ENCODE peak calls at places on chromosomes 1 and 21, in five cellular contexts. M is osteoblast, A is NB4, Q is cardiac fibroblast, C is body of pancreas. Y is an unnamed sample.

GRCh38 chr1:63790989-63791388 is 17.2 kb downstream of the ROR1 start:
- DNase-seq in A (no peak), C (peak), M (no peak), Q (no peak), Y (no peak)

GRCh38 chr1:3078421-3078820 is 9.4 kb downstream of the PRDM16 start:
- DNase-seq in M (no peak), Q (no peak), C (no peak), A (no peak), Y (no peak)

GRCh38 chr21:24110846-24111245 is 1496.4 kb downstream of the MRPL39 start:
- DNase-seq in A (no peak), C (no peak), Q (no peak), M (no peak), Y (no peak)

GRCh38 chr1:21783679-21784603 is 992 bp upstream of the USP48 start:
- DNase-seq in C (peak), M (peak), Q (peak), A (peak), Y (peak)

GRCh38 chr1:74427676-74428075 is 84.7 kb downstream of the LRRC53 start:
- DNase-seq in M (peak), Q (no peak), A (no peak), C (no peak), Y (no peak)

GRCh38 chr21:45381036-45381787 is 23.8 kb upstream of the COL18A1 start:
- DNase-seq in C (no peak), M (no peak), Q (no peak), A (no peak), Y (no peak)

GRCh38 chr1:211985556-211986264 is 49.6 kb downstream of the INTS7 start:
- DNase-seq in A (no peak), C (no peak), M (no peak), Q (no peak), Y (no peak)

GRCh38 chr1:245603311-245603865 is 448.6 kb downstream of the KIF26B start:
- DNase-seq in M (no peak), A (no peak), Q (no peak), C (no peak), Y (peak)

GRCh38 chr1:158952416-158952815 is 21.1 kb downstream of the PYHIN1 start:
- DNase-seq in A (peak), C (no peak), Q (no peak), M (no peak), Y (no peak)

GRCh38 chr1:236754525-236755210 is 40.4 kb upstream of the MTR start:
- DNase-seq in Q (no peak), C (no peak), A (no peak), M (no peak), Y (no peak)

GRCh38 chr1:230157409-230158390 is 90.7 kb downstream of the GALNT2 start:
- DNase-seq in A (no peak), M (no peak), Q (peak), C (no peak), Y (no peak)

GRCh38 chr1:94792473-94792875 is 27.7 kb upstream of the SLC44A3 start:
- DNase-seq in M (no peak), Q (peak), A (peak), C (no peak), Y (no peak)

GRCh38 chr1:203563291-203563690 is 63.3 kb upstream of the ATP2B4 start:
- DNase-seq in M (peak), Q (no peak), C (no peak), A (no peak), Y (peak)

GRCh38 chr1:41226816-41227215 is 15.3 kb downstream of the SCMH1 start:
- DNase-seq in Q (no peak), M (peak), A (no peak), C (no peak), Y (no peak)

GRCh38 chr1:156706647-156707008 is 1.2 kb upstream of the CRABP2 start:
- DNase-seq in C (peak), Q (peak), A (no peak), M (peak), Y (peak)

GRCh38 chr1:174165471-174166137 is 6.3 kb downstream of the RABGAP1L start:
- DNase-seq in M (no peak), A (peak), Q (peak), C (peak), Y (peak)

GRCh38 chr1:31295874-31296485 is 608 bp downstream of the SNRNP40 start:
- DNase-seq in M (no peak), C (no peak), A (peak), Q (no peak), Y (no peak)

GRCh38 chr1:235513495-235514366 is 9.5 kb upstream of the B3GALNT2 start:
- DNase-seq in Q (peak), C (peak), A (peak), M (no peak), Y (peak)

GRCh38 chr1:211537253-211537652 is 41.7 kb downstream of the SLC30A1 start:
- DNase-seq in M (peak), Q (peak), A (no peak), C (no peak), Y (peak)

GRCh38 chr1:30263888-30264671 is 459.3 kb downstream of the MATN1 start:
- DNase-seq in C (no peak), M (no peak), Q (no peak), A (no peak), Y (no peak)

GRCh38 chr1:31625561-31626272 is 8.2 kb downstream of the HCRTR1 start:
- DNase-seq in C (no peak), Q (peak), M (peak), A (no peak), Y (peak)

GRCh38 chr1:208004851-208005250 is 93.9 kb upstream of the CD34 start:
- DNase-seq in A (no peak), C (no peak), Q (peak), M (peak), Y (peak)

GRCh38 chr1:8025671-8026144 is 401 bp downstream of the ERRFI1 start:
- DNase-seq in Q (peak), C (no peak), M (no peak), A (no peak), Y (no peak)

GRCh38 chr1:151032164-151032563 is 4.2 kb upstream of the BNIPL start:
- DNase-seq in C (no peak), Q (no peak), A (no peak), M (no peak), Y (no peak)

GRCh38 chr1:151035167-151035566 is 1.2 kb upstream of the BNIPL start:
- DNase-seq in C (no peak), Q (no peak), A (no peak), M (no peak), Y (no peak)

GRCh38 chr1:151036356-151036755 is at the start of gene BNIPL:
- DNase-seq in C (no peak), A (no peak), Q (no peak), M (no peak), Y (no peak)

GRCh38 chr1:151039527-151039926 is 3.1 kb downstream of the BNIPL start:
- DNase-seq in M (no peak), C (no peak), Q (no peak), A (no peak), Y (no peak)

DNA sequence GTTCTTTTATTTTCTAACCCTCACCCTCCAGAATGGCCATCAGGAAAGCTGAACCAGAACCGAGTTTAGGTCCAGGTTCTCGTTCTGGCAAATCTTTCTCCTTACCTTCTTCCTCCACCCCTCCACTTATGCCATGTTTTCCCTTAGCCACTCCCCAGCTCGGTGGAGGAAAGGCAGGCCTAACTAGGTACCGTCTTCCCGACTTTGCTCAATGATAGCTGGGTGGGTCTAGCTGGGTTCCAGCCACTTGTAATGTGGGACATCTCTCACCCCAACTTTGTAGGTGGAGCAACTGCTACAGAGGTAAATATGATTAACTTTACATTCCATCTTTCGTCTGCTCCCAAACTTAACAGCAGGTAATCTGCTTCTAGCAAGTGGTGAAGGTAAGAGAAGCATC is 646 bp downstream of the BNIPL start:
- DNase-seq in A (no peak), M (no peak), C (no peak), Q (no peak), Y (no peak)
- H3K4me3 ChIP-seq in A (no peak), M (no peak), C (no peak), Q (no peak), Y (no peak)

GRCh38 chr1:81114191-81114590 is 686.5 kb upstream of the ADGRL2 start:
- DNase-seq in C (no peak), A (no peak), M (no peak), Q (no peak), Y (peak)
- TF ChIP-seq CTCF in C (no peak), A (no peak), M (no peak), Q (no peak), Y (no peak)

GRCh38 chr1:146020058-146020738 is 1.3 kb downstream of the HJV start:
- DNase-seq in C (no peak), A (peak), M (peak), Q (no peak), Y (no peak)
- H3K4me3 ChIP-seq in C (no peak), A (no peak), M (no peak), Q (no peak), Y (no peak)

DNA sequence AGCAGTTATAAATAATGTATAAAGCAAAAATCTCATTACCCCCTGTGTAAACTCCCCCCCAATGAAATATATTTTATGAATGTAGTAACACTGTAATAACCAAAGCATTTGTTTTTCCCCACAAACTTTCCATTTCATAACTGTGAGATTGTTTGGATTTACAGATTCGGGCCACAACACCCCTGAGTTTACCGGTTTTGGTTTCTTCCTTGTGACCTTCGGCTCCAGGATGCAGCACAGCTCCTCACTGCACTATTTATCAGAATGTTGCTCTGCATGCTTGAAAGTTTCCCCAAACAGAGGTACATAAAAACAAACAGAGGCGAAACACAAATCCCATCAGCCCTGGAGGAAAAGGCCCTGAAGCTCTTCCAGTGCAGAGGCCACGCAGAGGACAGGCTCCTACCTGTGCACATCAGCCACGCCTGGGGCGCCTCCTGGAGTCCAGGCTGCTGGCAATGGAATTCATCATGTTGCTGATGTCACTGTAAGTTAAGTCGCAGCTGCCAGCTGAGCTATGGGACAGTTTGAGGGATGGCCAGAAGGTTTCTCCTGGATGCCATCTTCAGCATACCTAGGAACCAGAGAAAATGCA is 122.0 kb downstream of the LMO4 start:
- DNase-seq in M (no peak), C (no peak), Q (no peak), A (no peak), Y (no peak)
- TF ChIP-seq CTCF in M (no peak), C (no peak), Q (no peak), A (no peak), Y (no peak)

DNA sequence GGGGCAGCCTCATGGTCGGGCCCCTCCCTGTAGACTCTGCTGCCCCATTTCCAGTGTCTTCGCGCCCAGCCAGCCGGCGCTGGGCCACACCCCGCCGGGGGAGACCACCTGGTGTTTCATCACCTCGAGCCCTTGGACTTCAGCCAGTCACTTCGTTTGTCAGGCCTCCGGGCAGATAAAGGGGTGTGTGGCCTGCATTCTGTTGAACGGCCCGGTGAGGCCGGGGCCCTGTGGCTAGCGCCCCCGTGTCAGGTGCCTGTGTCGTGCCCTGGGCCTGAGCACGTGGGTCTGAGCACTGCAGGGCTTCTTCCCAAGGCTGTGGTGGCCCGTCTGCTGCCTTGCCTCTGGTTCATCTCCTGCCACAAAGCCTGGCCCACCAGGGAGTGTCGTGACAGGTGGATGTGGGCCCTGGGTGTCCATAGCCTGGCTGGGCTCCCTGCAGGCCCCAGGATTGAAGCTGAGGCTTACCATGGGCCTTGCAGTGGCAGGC is 65.2 kb upstream of the DIP2A start:
- DNase-seq in M (no peak), A (no peak), C (no peak), Q (no peak), Y (no peak)
- H3K4me3 ChIP-seq in M (peak), A (no peak), C (no peak), Q (no peak), Y (no peak)

GRCh38 chr1:226407199-226407496 is 745 bp downstream of the PARP1 start:
- DNase-seq in M (no peak), A (no peak), C (no peak), Q (no peak), Y (no peak)

GRCh38 chr1:226406401-226406881 is 1.5 kb downstream of the PARP1 start:
- DNase-seq in C (no peak), A (peak), Q (no peak), M (no peak), Y (peak)

GRCh38 chr1:226409392-226409791 is 1.5 kb upstream of the PARP1 start:
- DNase-seq in C (no peak), Q (no peak), A (no peak), M (no peak), Y (no peak)

GRCh38 chr1:226407497-226408284 is at the start of gene PARP1:
- DNase-seq in M (peak), Q (peak), C (peak), A (peak), Y (peak)

DNA sequence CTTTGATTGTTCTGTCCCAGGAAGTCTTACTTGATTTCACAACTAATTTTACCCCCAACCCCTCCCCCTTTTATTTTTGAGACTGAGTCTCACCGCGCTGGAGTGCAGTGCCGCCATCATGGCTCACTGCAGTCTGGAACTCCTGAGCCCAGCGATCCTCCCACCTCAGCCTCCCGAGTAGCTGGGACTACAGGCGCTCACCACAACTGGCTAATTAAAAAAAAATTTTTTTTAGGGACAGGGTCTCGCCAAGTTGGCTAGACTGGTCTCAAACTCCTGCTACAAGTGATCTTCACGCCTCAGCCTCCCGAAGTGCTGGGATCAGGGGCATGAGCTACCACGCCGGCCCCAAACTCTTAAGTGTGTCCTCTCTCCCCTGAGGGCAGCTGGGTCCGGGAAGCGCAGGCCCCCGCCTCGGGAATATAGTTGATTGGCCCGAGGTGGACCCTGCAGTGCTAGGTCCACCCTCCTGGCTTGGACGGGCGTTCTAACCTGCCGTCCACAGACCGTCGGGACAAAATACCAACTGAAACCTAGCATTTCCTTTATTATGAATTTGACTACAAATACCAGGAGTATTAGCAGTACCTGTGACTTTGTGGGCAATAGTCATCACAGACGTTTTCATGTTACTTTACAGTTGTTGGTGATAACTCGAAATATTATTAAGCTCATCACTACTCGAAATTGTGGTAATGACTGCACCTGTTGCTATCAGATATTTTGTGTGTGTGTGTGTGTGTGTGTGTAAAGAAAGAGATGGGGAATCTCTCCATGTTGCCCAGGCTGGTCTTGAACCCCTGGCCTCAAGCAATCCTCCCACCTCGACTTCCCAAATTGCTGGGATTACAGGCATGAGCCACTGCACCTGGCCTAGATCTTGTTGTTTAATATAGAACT is 642 bp upstream of the PARP1 start:
- DNase-seq in Q (no peak), A (no peak), C (no peak), M (no peak), Y (no peak)
- TF ChIP-seq CTCF in Q (no peak), A (no peak), C (no peak), M (no peak), Y (no peak)

GRCh38 chr1:178541396-178541795 is 28.5 kb downstream of the TEX35 start:
- DNase-seq in M (no peak), Q (no peak), C (no peak), A (no peak), Y (no peak)
- H3K4me3 ChIP-seq in M (peak), Q (no peak), C (no peak), A (no peak), Y (no peak)